ENCODE peak calls at places on chromosomes 6 and 20, in five cellular contexts. W is fibroblast of pulmonary artery; U is fibroblast of lung; V is Jurkat, Clone E6-1; C is aorta. H is an unnamed sample.

GRCh38 chr6:157019115-157019628 is 242.0 kb downstream of the ARID1B start:
- DNase-seq in W (no peak), U (no peak), V (no peak), C (no peak), H (no peak)

GRCh38 chr6:107488875-107489635 is 862 bp upstream of the SOBP start:
- DNase-seq in W (peak), U (no peak), V (no peak), C (peak), H (no peak)

GRCh38 chr6:3769610-3770009 is 18.1 kb upstream of the PXDC1 start:
- DNase-seq in W (peak), U (peak), V (no peak), C (no peak), H (no peak)

GRCh38 chr20:32592022-32592421 is 6.9 kb upstream of the NOL4L start:
- DNase-seq in W (no peak), U (no peak), V (no peak), C (no peak), H (no peak)

GRCh38 chr6:56065408-56065807 is 182.0 kb downstream of the COL21A1 start:
- DNase-seq in W (no peak), U (no peak), V (no peak), C (no peak), H (no peak)

GRCh38 chr6:154938245-154938583 is 56.9 kb upstream of the TIAM2 start:
- DNase-seq in W (no peak), U (no peak), V (no peak), C (no peak), H (no peak)

GRCh38 chr6:163311830-163312229 is 102.7 kb upstream of the QKI start:
- DNase-seq in W (no peak), U (peak), V (no peak), C (no peak), H (no peak)

GRCh38 chr6:90256698-90257485 is 39.8 kb downstream of the BACH2 start:
- DNase-seq in W (peak), U (peak), V (peak), C (no peak), H (peak)

GRCh38 chr6:20008081-20008480 is 170.9 kb downstream of the ID4 start:
- DNase-seq in W (no peak), U (no peak), V (no peak), C (no peak), H (no peak)

GRCh38 chr6:21603516-21603952 is 10.0 kb downstream of the SOX4 start:
- DNase-seq in W (no peak), U (no peak), V (no peak), C (no peak), H (no peak)

GRCh38 chr20:39070484-39071231 is 108.5 kb downstream of the DHX35 start:
- DNase-seq in W (peak), U (peak), V (no peak), C (no peak), H (peak)

GRCh38 chr6:157763129-157763893 is 59.7 kb upstream of the SNX9 start:
- DNase-seq in W (peak), U (peak), V (no peak), C (peak), H (no peak)

GRCh38 chr6:114142256-114142655 is 171.3 kb upstream of the HDAC2 start:
- DNase-seq in W (no peak), U (no peak), V (no peak), C (no peak), H (no peak)

GRCh38 chr6:3592371-3592941 is 135.6 kb upstream of the SLC22A23 start:
- DNase-seq in W (peak), U (peak), V (no peak), C (no peak), H (peak)

GRCh38 chr6:129346964-129347363 is 363.0 kb downstream of the ARHGAP18 start:
- DNase-seq in W (no peak), U (no peak), V (no peak), C (no peak), H (no peak)

GRCh38 chr6:168060521-168060931 is 18.5 kb downstream of the FRMD1 start:
- DNase-seq in W (peak), U (peak), V (no peak), C (peak), H (peak)

GRCh38 chr20:12177657-12178293 is 260.1 kb downstream of the BTBD3 start:
- DNase-seq in W (no peak), U (no peak), V (no peak), C (no peak), H (no peak)

GRCh38 chr20:7712661-7713060 is 227.6 kb downstream of the HAO1 start:
- DNase-seq in W (no peak), U (peak), V (no peak), C (no peak), H (no peak)

GRCh38 chr6:118562959-118563358 is 14.9 kb downstream of the PLN start:
- DNase-seq in W (peak), U (peak), V (no peak), C (no peak), H (peak)